ENCODE peak calls at places on chromosomes 2 and 18, in eight cellular contexts. Q is glutamatergic neuron; E is NCI-H1092 treated with DMSO at 0.1 percent for 48 hours; G is T-helper 2 cell; B is GM19239; L is H54; Y is T1000; A is stimulated activated CD4-positive, alpha-beta T cell treated with anti-CD3 and anti-CD28 coated beads, Interleukin-1b, Interleukin-23, amount 100 ng/mL, for 48 hours. X is an unnamed sample.

GRCh38 chr18:58069721-58070292 is 25.8 kb downstream of the NEDD4L start:
- DNase-seq in Q (no peak), E (no peak), G (no peak), B (no peak), L (no peak), Y (no peak), A (no peak), X (no peak)

GRCh38 chr2:205700331-205701132 is 18.2 kb downstream of the NRP2 start:
- DNase-seq in Q (no peak), E (no peak), G (no peak), B (no peak), L (peak), Y (peak), A (peak), X (no peak)

GRCh38 chr18:9068346-9068745 is 34.2 kb upstream of the NDUFV2 start:
- DNase-seq in Q (no peak), E (no peak), G (no peak), B (no peak), L (no peak), Y (no peak), A (no peak), X (no peak)

GRCh38 chr2:68436270-68436669 is 30.8 kb downstream of the FBXO48 start:
- DNase-seq in Q (no peak), E (no peak), G (no peak), B (no peak), L (no peak), Y (no peak), A (no peak), X (no peak)

GRCh38 chr2:96913398-96914202 is 43.7 kb upstream of the SEMA4C start:
- DNase-seq in Q (no peak), E (no peak), G (no peak), B (peak), L (no peak), Y (no peak), A (peak), X (no peak)

GRCh38 chr2:231621051-231621879 is 28.6 kb downstream of the TEX44 start:
- DNase-seq in Q (no peak), E (peak), G (no peak), B (no peak), L (no peak), Y (no peak), A (no peak), X (peak)

GRCh38 chr2:224025874-224026273 is 13.2 kb downstream of the SERPINE2 start:
- DNase-seq in Q (no peak), E (no peak), G (no peak), B (peak), L (no peak), Y (no peak), A (peak), X (no peak)

GRCh38 chr2:99850076-99850710 is 292.2 kb downstream of the AFF3 start:
- DNase-seq in Q (no peak), E (no peak), G (no peak), B (no peak), L (peak), Y (no peak), A (no peak), X (no peak)

GRCh38 chr2:88828397-88829137 is 137.1 kb downstream of the RPIA start:
- DNase-seq in Q (no peak), E (peak), G (no peak), B (no peak), L (no peak), Y (no peak), A (no peak), X (no peak)

GRCh38 chr2:149686677-149687427 is 99.3 kb upstream of the MMADHC start:
- DNase-seq in Q (no peak), E (no peak), G (no peak), B (no peak), L (no peak), Y (no peak), A (no peak), X (no peak)

GRCh38 chr2:124254621-124255020 is 229.5 kb downstream of the CNTNAP5 start:
- DNase-seq in Q (no peak), E (no peak), G (no peak), B (no peak), L (no peak), Y (no peak), A (no peak), X (no peak)

GRCh38 chr18:46315187-46315586 is 211.0 kb downstream of the HAUS1 start:
- DNase-seq in Q (no peak), E (no peak), G (no peak), B (no peak), L (no peak), Y (no peak), A (no peak), X (no peak)

GRCh38 chr18:6414723-6415362 is at the start of gene L3MBTL4:
- DNase-seq in Q (no peak), E (peak), G (no peak), B (peak), L (peak), Y (no peak), A (no peak), X (no peak)

GRCh38 chr2:38184964-38185603 is 109.1 kb upstream of the CYP1B1 start:
- DNase-seq in Q (no peak), E (no peak), G (no peak), B (peak), L (no peak), Y (no peak), A (no peak), X (no peak)

GRCh38 chr2:240078631-240079030 is 25.3 kb upstream of the OR6B3 start:
- DNase-seq in Q (no peak), E (no peak), G (no peak), B (no peak), L (no peak), Y (no peak), A (no peak), X (no peak)

GRCh38 chr2:85174943-85175342 is 41.8 kb downstream of the TCF7L1 start:
- DNase-seq in Q (no peak), E (peak), G (no peak), B (no peak), L (no peak), Y (no peak), A (no peak), X (no peak)

GRCh38 chr2:147416099-147416498 is 428.7 kb upstream of the ACVR2A start:
- DNase-seq in Q (no peak), E (no peak), G (no peak), B (no peak), L (peak), Y (no peak), A (no peak), X (no peak)

GRCh38 chr2:174729797-174730529 is 34.3 kb downstream of the CHRNA1 start:
- DNase-seq in Q (peak), E (no peak), G (peak), B (no peak), L (no peak), Y (no peak), A (peak), X (no peak)

GRCh38 chr18:3029215-3029972 is 16.4 kb upstream of the LPIN2 start:
- DNase-seq in Q (no peak), E (no peak), G (no peak), B (no peak), L (no peak), Y (no peak), A (no peak), X (no peak)